ENCODE peak calls at places on chromosomes 13 and 19, in seven cellular contexts. One of them, this sample, is unnamed.

GRCh38 chr19:42316223-42317211 is 3.4 kb downstream of the TMEM145 start:
- DNase-seq in body of pancreas: no peak
- DNase-seq in CD8-positive, alpha-beta memory T cell: no peak
- DNase-seq in GM04503: no peak
- DNase-seq in B cell: peak
- DNase-seq in fibroblast of gingiva: no peak
- DNase-seq in Right ventricle myocardium superior: no peak
- DNase-seq in this sample: no peak

GRCh38 chr19:36436531-36436930 is 18.1 kb upstream of the ZFP82 start:
- DNase-seq in body of pancreas: no peak
- DNase-seq in CD8-positive, alpha-beta memory T cell: no peak
- DNase-seq in GM04503: no peak
- DNase-seq in B cell: no peak
- DNase-seq in fibroblast of gingiva: no peak
- DNase-seq in Right ventricle myocardium superior: no peak
- DNase-seq in this sample: peak

GRCh38 chr19:30719189-30719990 is 347.2 kb downstream of the ZNF536 start:
- DNase-seq in body of pancreas: peak
- DNase-seq in CD8-positive, alpha-beta memory T cell: no peak
- DNase-seq in GM04503: no peak
- DNase-seq in B cell: peak
- DNase-seq in fibroblast of gingiva: no peak
- DNase-seq in Right ventricle myocardium superior: peak
- DNase-seq in this sample: peak

GRCh38 chr19:10749435-10750384 is 31.8 kb downstream of the DNM2 start:
- DNase-seq in body of pancreas: peak
- DNase-seq in CD8-positive, alpha-beta memory T cell: no peak
- DNase-seq in GM04503: no peak
- DNase-seq in B cell: no peak
- DNase-seq in fibroblast of gingiva: no peak
- DNase-seq in Right ventricle myocardium superior: no peak
- DNase-seq in this sample: no peak

GRCh38 chr19:43476606-43477005 is 11.2 kb upstream of the LYPD3 start:
- DNase-seq in body of pancreas: no peak
- DNase-seq in CD8-positive, alpha-beta memory T cell: no peak
- DNase-seq in GM04503: peak
- DNase-seq in B cell: no peak
- DNase-seq in fibroblast of gingiva: peak
- DNase-seq in Right ventricle myocardium superior: no peak
- DNase-seq in this sample: peak

GRCh38 chr19:52453324-52454094 is at the start of gene ZNF578:
- DNase-seq in body of pancreas: peak
- DNase-seq in CD8-positive, alpha-beta memory T cell: peak
- DNase-seq in GM04503: peak
- DNase-seq in B cell: peak
- DNase-seq in fibroblast of gingiva: peak
- DNase-seq in Right ventricle myocardium superior: peak
- DNase-seq in this sample: peak

GRCh38 chr13:46179576-46180368 is 2.2 kb downstream of the LCP1 start:
- DNase-seq in body of pancreas: no peak
- DNase-seq in CD8-positive, alpha-beta memory T cell: peak
- DNase-seq in GM04503: no peak
- DNase-seq in B cell: peak
- DNase-seq in fibroblast of gingiva: no peak
- DNase-seq in Right ventricle myocardium superior: peak
- DNase-seq in this sample: no peak

GRCh38 chr13:27662738-27663470 is 41.2 kb downstream of the POLR1D start:
- DNase-seq in body of pancreas: no peak
- DNase-seq in CD8-positive, alpha-beta memory T cell: no peak
- DNase-seq in GM04503: no peak
- DNase-seq in B cell: no peak
- DNase-seq in fibroblast of gingiva: no peak
- DNase-seq in Right ventricle myocardium superior: no peak
- DNase-seq in this sample: no peak

GRCh38 chr13:57633950-57634828 is 2.6 kb downstream of the PCDH17 start:
- DNase-seq in body of pancreas: peak
- DNase-seq in CD8-positive, alpha-beta memory T cell: no peak
- DNase-seq in GM04503: no peak
- DNase-seq in B cell: peak
- DNase-seq in fibroblast of gingiva: no peak
- DNase-seq in Right ventricle myocardium superior: peak
- DNase-seq in this sample: no peak